ENCODE peak calls at places on chromosome 10, in six cellular contexts. T, E, C, Q, G and D are unnamed samples.

GRCh38 chr10:36188461-36188860 is 546.4 kb upstream of the FZD8 start:
- DNase-seq in T (no peak), E (no peak), C (no peak), Q (no peak), G (no peak), D (no peak)

GRCh38 chr10:78914502-78915330 is 154.1 kb upstream of the ZMIZ1 start:
- DNase-seq in T (no peak), E (peak; percentile 35), C (no peak), Q (no peak), G (peak; percentile 87), D (no peak)

GRCh38 chr10:70584941-70585544 is 17.5 kb downstream of the PRF1 start:
- DNase-seq in T (no peak), E (peak; percentile 57), C (peak; percentile 32), Q (no peak), G (no peak), D (no peak)

GRCh38 chr10:96488161-96488935 is 25.4 kb downstream of the TLL2 start:
- DNase-seq in T (peak; percentile 15), E (no peak), C (no peak), Q (no peak), G (no peak), D (no peak)

GRCh38 chr10:132354356-132355094 is 22.5 kb downstream of the LRRC27 start:
- DNase-seq in T (no peak), E (no peak), C (no peak), Q (no peak), G (no peak), D (no peak)

GRCh38 chr10:50861370-50861769 is 24.1 kb downstream of the A1CF start:
- DNase-seq in T (no peak), E (no peak), C (no peak), Q (no peak), G (no peak), D (no peak)

GRCh38 chr10:43861966-43862751 is 213.5 kb upstream of the ZNF32 start:
- DNase-seq in T (peak; percentile 84), E (no peak), C (peak; percentile 92), Q (no peak), G (peak; percentile 12), D (peak; percentile 97)

GRCh38 chr10:86347856-86348255 is 18.7 kb downstream of the GRID1 start:
- DNase-seq in T (no peak), E (no peak), C (no peak), Q (no peak), G (no peak), D (no peak)

GRCh38 chr10:92571649-92572048 is 2.2 kb downstream of the IDE start:
- DNase-seq in T (no peak), E (peak; percentile 54), C (no peak), Q (no peak), G (no peak), D (no peak)

GRCh38 chr10:34049887-34050286 is 715.4 kb upstream of the NRP1 start:
- DNase-seq in T (no peak), E (no peak), C (no peak), Q (no peak), G (no peak), D (peak; percentile 39)